ENCODE peak calls at places on chromosomes 13 and 19, in seven cellular contexts. E is mesendoderm, Z is H9, A is H1, T is IMR-90, L is mesenchymal stem cell, D is trophoblast cell. K is an unnamed sample.

GRCh38 chr13:23766199-23766771 is 122.9 kb downstream of the MIPEP start:
- DNase-seq in A (no peak), Z (no peak), E (no peak), D (no peak), L (no peak), T (no peak), K (no peak)

GRCh38 chr19:11784356-11784755 is 14.0 kb upstream of the ZNF491 start:
- DNase-seq in E (no peak), T (no peak), D (no peak), A (no peak), Z (no peak), L (no peak), K (no peak)

GRCh38 chr13:90951663-90952062 is 395.8 kb upstream of the MIR17HG start:
- DNase-seq in A (no peak), Z (no peak), D (no peak), T (no peak), L (no peak), E (no peak), K (no peak)

GRCh38 chr19:31963741-31964140 is 381.7 kb upstream of the ZNF507 start:
- DNase-seq in A (no peak), E (no peak), L (no peak), Z (no peak), T (no peak), D (no peak), K (no peak)

GRCh38 chr13:113527272-113527958 is 36.9 kb upstream of the DCUN1D2 start:
- DNase-seq in Z (peak), T (no peak), L (no peak), A (no peak), E (no peak), D (no peak), K (no peak)

GRCh38 chr13:111327701-111328100 is 7.3 kb downstream of the TEX29 start:
- DNase-seq in A (no peak), E (no peak), D (no peak), T (no peak), Z (no peak), L (no peak), K (no peak)

GRCh38 chr19:50384685-50385535 is 763 bp downstream of the POLD1 start:
- DNase-seq in L (peak), T (peak), E (peak), A (no peak), D (peak), Z (no peak), K (peak)

GRCh38 chr19:10424011-10424637 is 3.8 kb downstream of the PDE4A start:
- DNase-seq in D (peak), E (peak), Z (peak), A (no peak), T (peak), L (peak), K (peak)

GRCh38 chr13:100209857-100210580 is 121.1 kb downstream of the PCCA start:
- DNase-seq in A (no peak), Z (no peak), D (no peak), L (no peak), E (no peak), T (peak), K (no peak)

DNA sequence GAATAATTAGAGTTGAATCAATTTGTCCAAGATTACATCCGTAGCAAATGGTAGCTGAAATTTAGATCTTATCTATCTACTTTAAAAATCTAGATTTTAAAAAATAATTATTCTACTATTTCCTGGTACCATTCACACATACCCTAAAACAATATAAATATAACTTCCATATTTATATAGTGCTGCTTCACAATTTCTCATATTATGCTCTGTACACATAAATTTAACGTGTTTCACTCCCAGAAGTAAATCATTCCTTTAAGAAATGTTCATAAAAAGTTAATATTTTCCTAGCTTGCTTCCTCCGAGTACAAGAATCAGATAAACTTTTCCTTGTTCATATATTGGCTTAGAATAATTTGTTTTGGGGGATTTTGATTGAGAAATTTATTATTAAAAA is 857.0 kb upstream of the SPRY2 start:
- DNase-seq in Z (no peak), D (no peak), A (no peak), T (no peak), E (no peak), L (no peak), K (no peak)
- H3K23ac ChIP-seq in Z (no peak), D (no peak), A (no peak), T (no peak), E (no peak), L (no peak), K (no peak)

GRCh38 chr19:15365264-15365663 is 14.3 kb downstream of the AKAP8 start:
- DNase-seq in L (no peak), T (no peak), Z (no peak), E (no peak), D (no peak), A (no peak), K (no peak)

GRCh38 chr19:15367439-15367838 is 12.1 kb downstream of the AKAP8 start:
- DNase-seq in D (no peak), E (no peak), L (peak), Z (no peak), A (no peak), T (no peak), K (no peak)

GRCh38 chr19:15369594-15369891 is 10.0 kb downstream of the AKAP8 start:
- DNase-seq in L (no peak), E (no peak), T (no peak), A (no peak), D (no peak), Z (no peak), K (no peak)

GRCh38 chr19:15368798-15369593 is 10.6 kb downstream of the AKAP8 start:
- DNase-seq in T (no peak), L (no peak), A (no peak), D (no peak), E (no peak), Z (no peak), K (no peak)

GRCh38 chr19:15368051-15368632 is 11.4 kb downstream of the AKAP8 start:
- DNase-seq in Z (no peak), A (no peak), L (no peak), D (no peak), T (no peak), E (no peak), K (no peak)
- H3K9ac ChIP-seq in Z (no peak), A (no peak), L (no peak), D (no peak), T (no peak), E (no peak), K (no peak)

DNA sequence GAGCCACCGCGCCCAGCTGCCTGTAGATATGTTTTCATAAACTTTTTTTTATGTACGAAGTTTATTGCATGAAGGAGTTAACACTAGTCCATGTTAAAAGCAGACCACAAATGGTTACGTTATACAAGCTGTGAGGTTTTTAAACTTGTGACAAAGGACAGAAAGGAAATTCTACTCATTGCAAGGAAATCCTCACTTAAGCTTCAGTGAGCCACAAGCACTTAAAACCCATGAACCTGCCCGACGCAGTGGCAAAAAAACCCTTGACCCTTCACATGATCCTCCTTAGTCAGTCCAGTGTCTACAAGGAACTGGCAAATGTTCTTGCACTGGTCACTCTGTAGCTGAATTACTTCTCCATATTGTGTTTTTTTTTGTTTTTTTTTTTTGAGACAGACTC is 4.2 kb downstream of the MPND start:
- DNase-seq in L (peak), T (no peak), D (peak), E (no peak), A (no peak), Z (no peak), K (no peak)
- H2BK120ac ChIP-seq in L (no peak), T (no peak), D (no peak), E (no peak), A (no peak), Z (no peak), K (no peak)

GRCh38 chr19:42283248-42284065 is 14.4 kb downstream of the CIC start:
- DNase-seq in L (peak), T (peak), Z (peak), A (no peak), D (peak), E (peak), K (peak)
- H3K23ac ChIP-seq in L (no peak), T (peak), Z (no peak), A (no peak), D (peak), E (peak), K (peak)

DNA sequence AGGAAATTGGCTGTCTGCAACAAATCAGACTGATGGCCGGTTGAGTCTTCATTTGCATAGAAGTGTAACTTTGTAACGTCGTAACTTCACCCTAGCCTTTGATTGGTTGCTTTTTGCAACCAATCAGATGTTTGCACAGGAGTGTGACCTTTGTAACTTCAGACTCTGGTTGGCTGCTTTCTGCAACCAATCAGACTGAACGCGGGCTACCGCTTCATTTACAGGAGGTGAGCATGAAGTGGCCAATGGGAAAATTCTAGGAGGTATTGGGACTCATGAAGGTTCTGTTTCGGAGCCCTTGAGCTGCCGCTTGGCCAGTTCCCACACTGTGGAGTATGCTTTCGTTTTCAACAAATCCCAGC is 441 bp upstream of the ZNF559 start:
- DNase-seq in Z (peak), L (no peak), D (peak), E (peak), T (peak), A (no peak), K (no peak)
- H3K9ac ChIP-seq in Z (peak), L (peak), D (no peak), E (peak), T (peak), A (no peak), K (no peak)

DNA sequence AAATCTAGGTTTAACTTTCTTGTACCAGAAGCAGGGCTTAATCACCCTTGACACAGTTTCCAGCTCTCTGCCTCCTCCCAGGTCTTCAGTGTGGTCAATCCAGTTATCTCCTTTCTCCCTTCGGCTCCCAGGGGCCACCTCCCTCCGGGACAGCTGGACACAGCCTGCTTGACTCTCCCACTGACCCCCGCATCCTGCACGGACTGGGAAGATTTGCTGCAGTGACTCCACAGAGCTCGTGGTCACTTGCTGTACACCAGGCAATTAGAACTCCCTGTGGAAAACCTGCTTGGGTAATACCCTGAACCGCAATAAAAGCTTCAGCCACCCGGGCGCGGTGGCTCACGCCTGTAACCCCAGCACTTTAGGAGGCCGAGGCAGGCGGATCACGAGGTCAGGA is 116.5 kb downstream of the NUFIP1 start:
- DNase-seq in E (no peak), A (no peak), Z (no peak), T (no peak), L (peak), D (peak), K (no peak)
- H2BK120ac ChIP-seq in E (no peak), A (no peak), Z (no peak), T (no peak), L (no peak), D (no peak), K (no peak)

GRCh38 chr19:19218911-19219310 is 7.2 kb downstream of the NCAN start:
- DNase-seq in D (no peak), E (no peak), Z (no peak), A (no peak), T (no peak), L (no peak), K (no peak)
- H3K23ac ChIP-seq in D (no peak), E (no peak), Z (no peak), A (no peak), T (no peak), L (no peak), K (peak)

GRCh38 chr19:642755-643727 is 3.4 kb downstream of the FGF22 start:
- DNase-seq in D (peak), Z (no peak), E (no peak), T (no peak), L (no peak), A (no peak), K (no peak)

GRCh38 chr19:644363-644762 is 4.7 kb downstream of the FGF22 start:
- DNase-seq in T (no peak), Z (no peak), D (no peak), L (no peak), E (no peak), A (no peak), K (no peak)

GRCh38 chr19:645912-646797 is 6.5 kb downstream of the FGF22 start:
- DNase-seq in E (no peak), A (no peak), L (no peak), T (no peak), D (no peak), Z (no peak), K (no peak)

GRCh38 chr19:643736-644135 is 4.1 kb downstream of the FGF22 start:
- DNase-seq in Z (no peak), T (no peak), A (no peak), D (no peak), L (no peak), E (no peak), K (no peak)

GRCh38 chr19:644789-645188 is 5.1 kb downstream of the FGF22 start:
- DNase-seq in T (no peak), L (no peak), Z (no peak), D (no peak), E (no peak), A (no peak), K (no peak)
- H3K9ac ChIP-seq in T (no peak), L (no peak), Z (no peak), D (no peak), E (no peak), A (no peak), K (no peak)